ENCODE peak calls at places on chromosomes 3 and 15, in four cellular contexts. S is HepG2, G is GM12878, B is K562. O is an unnamed sample.
A peak's percentile ranks its signal among the peaks of the same experiment; 100 is the strongest.

GRCh38 chr15:64209680-64210334 is 47.0 kb upstream of the PPIB start:
- DNase-seq in B (no peak), S (peak; percentile 32), G (peak; percentile 9), O (no peak)

GRCh38 chr15:35194296-35194695 is 109.2 kb upstream of the NANOGP8 start:
- DNase-seq in S (no peak), G (no peak), B (no peak), O (no peak)

GRCh38 chr3:128726691-128727031 is 678 bp downstream of the RAB7A start:
- DNase-seq in G (no peak), B (no peak), S (peak; percentile 58), O (peak; percentile 23)

GRCh38 chr15:32683906-32684584 is 33.8 kb upstream of the GREM1 start:
- DNase-seq in G (no peak), S (no peak), B (no peak), O (no peak)

GRCh38 chr15:69885182-69886041 is 212.3 kb downstream of the TLE3 start:
- DNase-seq in B (no peak), G (no peak), S (no peak), O (no peak)

GRCh38 chr3:9909221-9910013 is 6.8 kb downstream of the IL17RE start:
- DNase-seq in S (no peak), G (no peak), B (no peak), O (no peak)

GRCh38 chr15:71366926-71367325 is 251.7 kb downstream of the THSD4 start:
- DNase-seq in G (no peak), B (no peak), S (peak; percentile 83), O (no peak)

GRCh38 chr3:126473292-126474168 is 2.2 kb downstream of the ZXDC start:
- DNase-seq in B (no peak), S (no peak), G (no peak), O (no peak)

GRCh38 chr3:72903004-72903403 is 15.2 kb downstream of the GXYLT2 start:
- DNase-seq in S (peak; percentile 73), G (no peak), B (no peak), O (no peak)

GRCh38 chr3:114660808-114661207 is 367.0 kb downstream of the TIGIT start:
- DNase-seq in G (no peak), S (no peak), B (no peak), O (no peak)

GRCh38 chr3:140134231-140134630 is 199.2 kb downstream of the CLSTN2 start:
- DNase-seq in G (no peak), S (no peak), B (no peak), O (no peak)

GRCh38 chr15:29677871-29678431 is 144.3 kb downstream of the TJP1 start:
- DNase-seq in S (no peak), G (no peak), B (no peak), O (no peak)

GRCh38 chr15:93250212-93250611 is 161.2 kb upstream of the RGMA start:
- DNase-seq in B (no peak), G (no peak), S (no peak), O (no peak)

GRCh38 chr15:33742807-33743206 is 225.5 kb upstream of the CHRM5 start:
- DNase-seq in B (no peak), S (no peak), G (no peak), O (no peak)

GRCh38 chr3:141368062-141368924 is at the start of gene ZBTB38:
- DNase-seq in S (peak; percentile 97), G (no peak), B (peak; percentile 90), O (peak; percentile 76)

GRCh38 chr15:80918440-80918839 is 71.2 kb downstream of the MESD start:
- DNase-seq in S (no peak), G (no peak), B (no peak), O (no peak)

GRCh38 chr3:194782767-194783404 is 97.2 kb downstream of the FAM43A start:
- DNase-seq in S (peak; percentile 51), B (no peak), G (no peak), O (no peak)

GRCh38 chr3:25037049-25037547 is 391.0 kb upstream of the RARB start:
- DNase-seq in G (no peak), B (no peak), S (no peak), O (no peak)

GRCh38 chr15:64856429-64857145 is 14.9 kb downstream of the PLEKHO2 start:
- DNase-seq in S (peak; percentile 78), B (no peak), G (no peak), O (no peak)

GRCh38 chr15:68816158-68816557 is 4.5 kb downstream of the ANP32A start:
- DNase-seq in S (no peak), G (no peak), B (no peak), O (no peak)

GRCh38 chr3:81998139-81998755 is 236.8 kb upstream of the GBE1 start:
- DNase-seq in B (no peak), G (no peak), S (no peak), O (no peak)

GRCh38 chr15:68364028-68364659 is 67.8 kb downstream of the ITGA11 start:
- DNase-seq in G (no peak), S (no peak), B (no peak), O (no peak)

GRCh38 chr3:167493240-167493639 is 19.4 kb upstream of the SERPINI2 start:
- DNase-seq in S (peak; percentile 22), G (no peak), B (no peak), O (peak; percentile 57)

GRCh38 chr3:109339186-109339585 is 1.8 kb upstream of the DPPA4 start:
- DNase-seq in S (no peak), B (no peak), G (no peak), O (no peak)

GRCh38 chr3:46097691-46098241 is 70.5 kb upstream of the XCR1 start:
- DNase-seq in S (no peak), B (no peak), G (no peak), O (no peak)

GRCh38 chr3:186909078-186909853 is 21.1 kb upstream of the ST6GAL1 start:
- DNase-seq in B (peak; percentile 52), G (no peak), S (peak; percentile 37), O (peak; percentile 50)

GRCh38 chr3:73832426-73832825 is 207.7 kb upstream of the PDZRN3 start:
- DNase-seq in B (no peak), S (no peak), G (no peak), O (no peak)

GRCh38 chr15:58643996-58644395 is 105.5 kb downstream of the ADAM10 start:
- DNase-seq in S (no peak), G (no peak), B (no peak), O (no peak)

GRCh38 chr3:30667250-30667585 is 60.8 kb downstream of the TGFBR2 start:
- DNase-seq in S (no peak), B (no peak), G (no peak), O (no peak)

GRCh38 chr15:56886878-56887781 is 31.3 kb upstream of the TCF12 start:
- DNase-seq in S (peak; percentile 88), B (peak; percentile 94), G (peak; percentile 40), O (peak; percentile 89)
- TF ChIP-seq CBFB in S (peak; percentile 73), B (no peak), G (no peak), O (no peak)

GRCh38 chr3:189720746-189721426 is 89.7 kb downstream of the TP63 start:
- DNase-seq in S (no peak), B (no peak), G (no peak), O (no peak)

GRCh38 chr3:189727191-189727590 is 96.0 kb downstream of the TP63 start:
- DNase-seq in B (no peak), G (no peak), S (no peak), O (no peak)

GRCh38 chr3:189721873-189722665 is 90.9 kb downstream of the TP63 start:
- DNase-seq in G (no peak), S (no peak), B (no peak), O (no peak)

GRCh38 chr3:189726277-189726676 is 95.1 kb downstream of the TP63 start:
- DNase-seq in G (no peak), S (no peak), B (no peak), O (no peak)

DNA sequence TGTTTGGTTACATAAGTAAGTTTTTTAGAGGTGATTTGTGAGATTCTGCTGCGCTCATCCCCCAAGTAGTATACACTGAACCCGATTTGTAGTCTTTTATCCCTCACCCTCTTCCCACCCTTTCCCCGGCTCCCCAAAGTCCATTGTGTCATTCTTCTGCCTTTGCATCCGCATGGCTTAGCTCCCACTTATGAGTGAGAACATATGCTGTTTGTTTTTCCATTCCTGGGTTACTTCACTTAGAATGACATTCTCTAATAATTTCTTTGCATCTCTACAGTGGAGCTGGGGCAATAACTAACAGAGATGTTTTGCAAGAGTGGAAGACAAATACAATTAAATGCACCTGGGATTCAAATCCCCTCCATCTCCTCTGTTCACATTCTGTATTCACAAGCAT is 93.2 kb downstream of the TP63 start:
- DNase-seq in G (no peak), S (no peak), B (no peak), O (no peak)
- TF ChIP-seq CBFB in G (no peak), S (no peak), B (no peak), O (no peak)

DNA sequence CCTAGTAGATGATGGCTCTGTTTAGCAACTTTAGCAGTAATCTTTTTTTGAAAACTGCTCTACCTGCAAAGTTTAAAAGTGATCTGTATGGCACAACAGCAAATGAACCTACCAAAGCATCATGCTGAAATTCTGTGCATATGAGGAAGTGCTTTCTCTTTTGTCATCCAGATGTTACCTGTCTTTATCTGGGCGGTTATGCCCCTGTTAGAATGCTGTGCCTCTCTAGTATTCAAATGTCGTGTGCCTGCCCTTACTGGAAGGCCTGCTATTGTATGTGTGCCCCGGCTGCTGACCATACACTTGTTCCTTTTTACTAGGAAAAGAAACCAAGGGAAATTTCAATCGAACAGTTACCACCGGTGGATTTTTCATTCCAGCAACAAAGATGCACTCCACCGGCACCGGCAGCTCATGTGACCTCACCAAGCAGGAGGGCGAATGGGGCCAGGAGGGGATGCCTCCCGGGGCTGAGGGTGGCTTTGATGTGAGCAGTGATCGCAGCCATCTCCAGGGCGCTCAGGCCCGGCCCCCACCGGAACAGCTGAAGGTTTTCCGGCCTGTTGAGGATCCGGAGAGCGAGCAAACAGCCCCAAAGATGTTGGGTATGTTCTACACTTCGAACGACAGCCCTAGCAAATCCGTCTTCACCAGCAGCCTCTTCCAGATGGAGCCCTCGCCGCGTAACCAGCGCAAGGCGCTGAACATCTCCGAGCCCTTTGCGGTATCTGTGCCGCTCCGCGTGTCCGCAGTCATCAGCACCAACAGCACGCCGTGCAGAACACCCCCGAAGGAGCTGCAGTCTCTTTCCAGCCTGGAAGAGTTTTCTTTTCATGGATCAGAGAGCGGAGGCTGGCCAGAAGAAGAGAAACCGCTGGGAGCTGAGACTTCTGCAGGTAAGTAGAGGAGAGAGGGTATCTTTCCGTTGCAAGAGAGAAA is 61.6 kb downstream of the TMEM39A start:
- DNase-seq in G (peak; percentile 26), S (no peak), B (no peak), O (no peak)
- TF ChIP-seq CBFB in G (no peak), S (no peak), B (no peak), O (no peak)

DNA sequence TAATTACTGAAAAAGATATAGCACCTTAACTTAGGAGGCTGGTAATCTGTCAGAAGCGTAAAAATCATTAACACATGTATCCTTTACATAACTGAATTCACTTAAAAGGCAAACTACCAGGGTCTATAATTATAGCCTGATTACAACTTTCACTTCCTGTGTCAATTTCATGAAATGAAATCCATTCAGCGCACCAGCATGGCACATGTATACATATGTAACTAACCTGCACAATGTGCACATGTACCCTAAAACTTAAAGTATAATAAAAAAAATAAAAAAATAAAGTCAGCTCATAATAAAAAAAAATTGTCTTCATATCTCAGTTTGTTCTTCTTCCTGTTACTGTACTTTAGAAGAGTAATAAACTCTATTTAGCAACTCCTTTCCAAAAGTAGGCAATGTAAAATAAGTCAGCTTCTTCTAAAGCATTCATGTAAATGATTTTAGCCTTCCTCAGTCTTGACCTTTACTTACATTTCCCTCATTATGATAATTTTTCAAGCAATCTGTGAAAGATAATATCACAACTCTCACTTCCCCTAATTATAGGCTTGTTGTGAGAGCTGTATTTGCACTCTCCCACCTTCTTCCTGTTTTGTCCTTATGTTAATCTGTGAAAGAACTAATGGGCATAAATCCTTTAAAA is 50.1 kb downstream of the KBTBD8 start:
- DNase-seq in G (peak; percentile 47), S (no peak), B (no peak), O (no peak)
- TF ChIP-seq CBFB in G (no peak), S (no peak), B (no peak), O (no peak)

GRCh38 chr3:152656207-152657001 is 178.5 kb upstream of the P2RY1 start:
- DNase-seq in G (no peak), B (peak; percentile 21), S (no peak), O (peak; percentile 11)
- TF ChIP-seq CBFB in G (no peak), B (no peak), S (no peak), O (no peak)

GRCh38 chr3:146513386-146514051 is 30.9 kb downstream of the PLSCR1 start:
- DNase-seq in B (no peak), G (no peak), S (no peak), O (no peak)
- TF ChIP-seq CBFB in B (no peak), G (no peak), S (no peak), O (no peak)